ENCODE peak calls at places on chromosomes 7 and 10, in four cellular contexts. T, Q, J and N are unnamed samples.

GRCh38 chr10:29949411-29950011 is 109.9 kb downstream of the JCAD start:
- DNase-seq in T (no peak), Q (peak), J (no peak), N (no peak)

GRCh38 chr7:82141427-82141826 is 302.1 kb downstream of the CACNA2D1 start:
- DNase-seq in T (no peak), Q (peak), J (no peak), N (no peak)

GRCh38 chr10:35379226-35380137 is 43.2 kb downstream of the CCNY start:
- DNase-seq in T (no peak), Q (peak), J (no peak), N (no peak)

GRCh38 chr10:23048191-23048590 is 47.2 kb upstream of the MSRB2 start:
- DNase-seq in T (no peak), Q (no peak), J (no peak), N (no peak)

GRCh38 chr7:45181991-45182855 is 24.6 kb downstream of the RAMP3 start:
- DNase-seq in T (no peak), Q (no peak), J (no peak), N (no peak)

GRCh38 chr7:137081694-137082093 is 213.2 kb downstream of the CHRM2 start:
- DNase-seq in T (no peak), Q (peak), J (no peak), N (no peak)

GRCh38 chr7:137390076-137390475 is 46.5 kb upstream of the PTN start:
- DNase-seq in T (no peak), Q (no peak), J (no peak), N (no peak)

GRCh38 chr7:115226410-115226809 is 304.5 kb downstream of the MDFIC start:
- DNase-seq in T (no peak), Q (no peak), J (no peak), N (no peak)

GRCh38 chr10:17506390-17506789 is 52.0 kb upstream of the ST8SIA6 start:
- DNase-seq in T (no peak), Q (no peak), J (no peak), N (no peak)

GRCh38 chr7:129066290-129067131 is 11.6 kb upstream of the TNPO3 start:
- DNase-seq in T (no peak), Q (peak), J (no peak), N (no peak)

GRCh38 chr7:151761256-151761655 is 115.7 kb downstream of the PRKAG2 start:
- DNase-seq in T (no peak), Q (no peak), J (no peak), N (no peak)

GRCh38 chr7:145582742-145583303 is 533.8 kb upstream of the CNTNAP2 start:
- DNase-seq in T (no peak), Q (no peak), J (no peak), N (no peak)

GRCh38 chr10:122981066-122981464 is 864 bp downstream of the PSTK start:
- DNase-seq in T (no peak), Q (peak), J (no peak), N (no peak)

GRCh38 chr7:81691199-81691821 is 78.5 kb downstream of the HGF start:
- DNase-seq in T (no peak), Q (peak), J (no peak), N (no peak)

GRCh38 chr7:17405786-17406185 is 107.3 kb downstream of the AHR start:
- DNase-seq in T (no peak), Q (peak), J (no peak), N (no peak)

GRCh38 chr10:50596897-50597296 is 26.9 kb downstream of the SGMS1 start:
- DNase-seq in T (no peak), Q (no peak), J (no peak), N (no peak)

GRCh38 chr7:8418627-8419245 is 14.7 kb upstream of the NXPH1 start:
- DNase-seq in T (no peak), Q (peak), J (no peak), N (no peak)

GRCh38 chr10:58854811-58855210 is 321.6 kb upstream of the PHYHIPL start:
- DNase-seq in T (no peak), Q (no peak), J (no peak), N (no peak)

DNA sequence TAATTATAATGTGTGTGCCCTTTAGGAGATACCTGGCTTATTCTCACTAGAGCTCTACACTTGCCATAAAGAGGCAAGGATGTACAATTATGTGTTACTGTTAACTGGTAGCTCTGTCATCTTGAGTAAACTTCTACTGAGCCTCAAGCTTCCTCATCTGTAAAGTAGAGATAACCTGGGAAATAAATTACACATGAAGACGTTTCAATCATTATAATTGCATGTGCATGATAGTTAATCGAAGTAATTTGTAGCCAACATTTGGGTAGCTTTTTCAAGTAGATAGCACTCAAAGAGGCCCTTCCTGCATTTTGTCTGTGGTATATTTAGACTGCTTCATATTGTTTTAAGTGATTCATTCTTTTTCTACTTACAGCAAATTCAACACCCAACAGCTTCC is 2.4 kb downstream of the CCT6A start:
- DNase-seq in T (no peak), Q (no peak), J (no peak), N (no peak)
- H3K27ac ChIP-seq in T (no peak), Q (no peak), J (no peak), N (no peak)

DNA sequence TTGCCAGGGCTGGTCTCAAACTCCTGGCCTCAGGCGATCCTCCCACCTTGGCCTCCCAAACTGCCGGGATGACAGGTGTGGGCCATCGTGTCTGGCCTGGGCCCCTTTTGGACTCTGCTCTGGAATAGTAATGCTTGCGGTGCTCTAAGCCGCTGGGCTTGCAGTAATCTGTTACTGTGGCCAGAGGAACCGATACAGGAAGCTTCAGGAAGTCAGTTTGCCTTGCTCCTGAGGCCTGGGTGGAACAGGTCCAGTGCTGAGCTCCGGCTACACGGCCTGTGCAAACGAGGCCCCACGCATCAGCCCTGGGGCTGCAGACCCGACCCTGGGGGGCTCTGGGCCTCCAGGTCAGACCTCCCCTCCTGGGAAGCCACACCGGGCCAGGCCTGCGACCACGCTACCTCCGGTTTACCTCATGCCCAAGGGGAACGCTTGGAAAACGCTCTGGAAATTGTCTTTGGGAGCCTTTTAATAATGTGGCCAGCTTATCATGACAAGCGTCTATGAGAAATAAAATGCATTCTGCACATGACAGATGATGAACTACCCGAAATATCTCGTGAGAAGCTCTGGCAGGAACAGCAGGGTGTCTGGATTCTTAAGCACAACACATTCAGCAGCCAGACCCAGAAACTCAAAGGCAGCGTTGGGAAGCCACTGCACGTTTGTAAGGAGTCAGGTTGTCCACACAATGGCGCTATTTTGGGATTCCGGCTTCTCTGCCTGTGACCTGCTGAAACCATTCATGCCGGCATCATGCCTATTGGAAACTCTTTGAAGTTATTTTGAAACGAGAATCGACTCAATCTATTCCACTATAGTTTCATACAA is 10.1 kb upstream of the ADAP1 start:
- DNase-seq in T (no peak), Q (peak), J (no peak), N (peak)
- TF ChIP-seq CTCF in T (no peak), Q (peak), J (peak), N (peak)

GRCh38 chr10:79390057-79390456 is 42.8 kb downstream of the PPIF start:
- DNase-seq in T (no peak), Q (no peak), J (no peak), N (no peak)

GRCh38 chr10:79392020-79392398 is 44.7 kb downstream of the PPIF start:
- DNase-seq in T (no peak), Q (no peak), J (no peak), N (no peak)

GRCh38 chr10:79391231-79392019 is 44.2 kb downstream of the PPIF start:
- DNase-seq in T (no peak), Q (no peak), J (peak), N (peak)

GRCh38 chr10:79392506-79393176 is 45.4 kb downstream of the PPIF start:
- DNase-seq in T (no peak), Q (no peak), J (no peak), N (peak)

DNA sequence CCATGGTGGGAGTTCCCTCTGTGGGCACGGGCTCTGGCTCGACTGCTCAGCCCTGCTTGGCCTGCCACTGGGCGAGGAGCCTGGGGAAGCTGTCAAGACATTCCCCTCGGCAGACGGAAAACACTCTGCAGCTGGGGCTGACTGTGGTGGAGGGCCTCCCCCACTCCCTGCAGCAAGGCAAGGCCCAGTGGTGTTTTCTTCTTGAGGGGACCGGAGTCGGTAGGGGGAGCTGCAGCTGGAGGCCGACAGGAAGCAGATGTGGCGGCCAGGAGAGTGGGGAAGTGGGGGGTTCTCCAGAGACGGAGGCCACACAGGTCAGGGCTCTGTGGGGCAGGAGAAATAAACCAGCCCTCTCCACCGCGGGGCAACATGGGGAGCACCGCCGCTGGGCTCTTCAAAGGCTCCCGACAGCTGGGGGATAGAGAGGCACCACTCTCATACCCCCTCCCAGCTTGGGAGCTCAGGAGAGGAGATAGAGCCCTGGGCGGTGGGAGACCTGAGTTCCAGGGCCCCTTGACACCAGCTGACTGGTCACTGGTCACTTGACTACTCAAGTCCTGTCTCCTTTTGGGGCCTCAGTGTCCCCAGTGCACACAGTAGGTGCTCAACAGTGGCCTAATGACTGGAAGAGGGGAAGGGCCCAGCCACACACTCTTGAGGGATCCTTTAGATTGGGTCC is 43.4 kb downstream of the PPIF start:
- DNase-seq in T (no peak), Q (peak), J (peak), N (peak)
- H3K27ac ChIP-seq in T (peak), Q (peak), J (no peak), N (no peak)

DNA sequence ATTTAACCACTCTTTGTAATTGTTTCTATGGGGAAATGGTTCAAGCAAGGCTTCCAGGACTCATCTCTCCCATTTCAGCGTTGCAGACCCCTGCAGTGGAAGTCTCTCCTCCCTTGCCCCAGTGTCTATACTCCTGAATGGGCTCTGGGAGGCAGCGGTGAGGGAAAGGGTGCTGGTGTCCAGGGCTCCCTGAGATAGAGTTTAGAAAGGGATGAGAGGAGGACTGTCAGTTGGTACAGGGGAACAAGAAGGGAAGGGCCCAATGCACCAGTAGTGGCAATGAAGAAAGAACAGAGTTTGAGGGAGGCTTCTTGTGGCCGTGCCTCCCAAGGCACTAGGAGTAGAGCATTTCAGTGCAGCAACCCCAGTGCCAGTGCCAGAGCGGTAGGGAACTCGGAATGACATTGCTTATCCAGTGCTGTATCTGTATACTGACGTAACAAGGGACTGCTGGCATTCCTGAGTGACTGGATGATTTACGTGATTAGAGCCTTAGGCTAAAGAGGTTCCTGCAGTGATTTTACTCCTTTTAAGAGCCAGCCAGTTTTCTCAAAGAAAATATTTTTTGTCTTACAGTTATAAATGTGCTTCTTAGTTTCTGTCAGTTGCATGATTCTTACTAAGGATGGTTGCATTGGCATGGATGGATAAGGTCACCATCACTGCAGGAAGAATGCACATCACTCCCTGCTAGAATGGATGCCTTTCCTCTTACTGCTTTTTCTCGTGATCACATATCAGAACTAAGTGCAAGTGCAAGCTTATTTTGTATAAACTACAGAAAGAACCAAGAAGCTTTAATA is 28.0 kb downstream of the PRPF18 start:
- DNase-seq in T (no peak), Q (no peak), J (no peak), N (no peak)
- TF ChIP-seq CTCF in T (no peak), Q (no peak), J (no peak), N (no peak)